ENCODE peak calls at places on chromosomes 7 and 10, in five cellular contexts. K is adipocyte; P is stimulated activated CD4-positive, alpha-beta T cell treated with anti-CD3 and anti-CD28 coated beads, TNF-alpha, amount 100 ng/mL, for 4 hours; J is PC-9; H is endothelial cell of umbilical vein. U is an unnamed sample.

GRCh38 chr10:97851341-97852001 is 1.8 kb downstream of the GOLGA7B start:
- DNase-seq in K (no peak), J (no peak), P (no peak), H (no peak), U (no peak)

GRCh38 chr10:5234106-5234877 is 37.7 kb downstream of the AKR1C4 start:
- DNase-seq in J (peak), P (no peak), K (peak), H (no peak), U (no peak)

GRCh38 chr10:103499881-103500280 is 6.4 kb downstream of the NEURL1 start:
- DNase-seq in K (no peak), H (no peak), P (no peak), J (no peak), U (no peak)

GRCh38 chr10:68684413-68684812 is 36.6 kb upstream of the CCAR1 start:
- DNase-seq in K (no peak), J (no peak), H (no peak), P (no peak), U (no peak)

GRCh38 chr7:151246161-151247015 is 2.1 kb downstream of the SMARCD3 start:
- DNase-seq in P (no peak), H (no peak), K (no peak), J (no peak), U (no peak)

GRCh38 chr10:17175551-17175950 is 25.9 kb downstream of the TRDMT1 start:
- DNase-seq in K (peak), J (no peak), P (no peak), H (peak), U (no peak)

GRCh38 chr10:73577788-73578187 is 13.4 kb downstream of the USP54 start:
- DNase-seq in J (peak), H (no peak), K (peak), P (no peak), U (no peak)

GRCh38 chr10:6024334-6024682 is 37.9 kb downstream of the IL2RA start:
- DNase-seq in H (no peak), P (no peak), J (no peak), K (no peak), U (no peak)

GRCh38 chr7:64685091-64685490 is 19.2 kb downstream of the ZNF107 start:
- DNase-seq in P (no peak), J (no peak), H (no peak), K (no peak), U (no peak)

GRCh38 chr7:30163231-30163894 is 28.6 kb downstream of the MTURN start:
- DNase-seq in P (no peak), H (peak), K (peak), J (no peak), U (no peak)

GRCh38 chr10:103820101-103821062 is 35.0 kb downstream of the SH3PXD2A start:
- DNase-seq in J (no peak), K (no peak), H (peak), P (no peak), U (no peak)

GRCh38 chr7:151511946-151512345 is 7.7 kb downstream of the RHEB start:
- DNase-seq in P (no peak), H (no peak), J (no peak), K (peak), U (no peak)

GRCh38 chr7:97043281-97043680 is 18.6 kb upstream of the DLX5 start:
- DNase-seq in J (no peak), K (no peak), P (no peak), H (no peak), U (no peak)

GRCh38 chr10:16816142-16816541 is 1.1 kb downstream of the RSU1 start:
- DNase-seq in K (peak), J (no peak), P (no peak), H (no peak), U (no peak)